ENCODE peak calls at places on chromosome 13, in ten cellular contexts. One of them, this sample, is unnamed.

GRCh38 chr13:101714195-101714594 is 261.7 kb downstream of the ITGBL1 start:
- DNase-seq in astrocyte of the spinal cord: no peak
- DNase-seq in neural crest cell: no peak
- DNase-seq in type B pancreatic cell: no peak
- DNase-seq in fibroblast of pulmonary artery: no peak
- DNase-seq in cardiac muscle cell: no peak
- DNase-seq in GM13976: no peak
- DNase-seq in colonic mucosa: no peak
- DNase-seq in kidney epithelial cell: no peak
- DNase-seq in GM23338: no peak
- DNase-seq in this sample: no peak

GRCh38 chr13:74883834-74884233 is 598.1 kb downstream of the TBC1D4 start:
- DNase-seq in astrocyte of the spinal cord: no peak
- DNase-seq in neural crest cell: no peak
- DNase-seq in type B pancreatic cell: no peak
- DNase-seq in fibroblast of pulmonary artery: no peak
- DNase-seq in cardiac muscle cell: peak
- DNase-seq in GM13976: no peak
- DNase-seq in colonic mucosa: no peak
- DNase-seq in kidney epithelial cell: no peak
- DNase-seq in GM23338: peak
- DNase-seq in this sample: no peak

GRCh38 chr13:86135856-86136255 is 336.6 kb upstream of the SLITRK6 start:
- DNase-seq in astrocyte of the spinal cord: no peak
- DNase-seq in neural crest cell: no peak
- DNase-seq in type B pancreatic cell: no peak
- DNase-seq in fibroblast of pulmonary artery: no peak
- DNase-seq in cardiac muscle cell: no peak
- DNase-seq in GM13976: no peak
- DNase-seq in colonic mucosa: no peak
- DNase-seq in kidney epithelial cell: no peak
- DNase-seq in GM23338: no peak
- DNase-seq in this sample: no peak

GRCh38 chr13:51764184-51765141 is 39.5 kb downstream of the DHRS12 start:
- DNase-seq in astrocyte of the spinal cord: peak
- DNase-seq in neural crest cell: no peak
- DNase-seq in type B pancreatic cell: no peak
- DNase-seq in fibroblast of pulmonary artery: peak
- DNase-seq in cardiac muscle cell: peak
- DNase-seq in GM13976: peak
- DNase-seq in colonic mucosa: peak
- DNase-seq in kidney epithelial cell: peak
- DNase-seq in GM23338: no peak
- DNase-seq in this sample: peak

GRCh38 chr13:59472134-59472533 is 691.6 kb downstream of the DIAPH3 start:
- DNase-seq in astrocyte of the spinal cord: peak
- DNase-seq in neural crest cell: no peak
- DNase-seq in type B pancreatic cell: no peak
- DNase-seq in fibroblast of pulmonary artery: no peak
- DNase-seq in cardiac muscle cell: peak
- DNase-seq in GM13976: no peak
- DNase-seq in colonic mucosa: no peak
- DNase-seq in kidney epithelial cell: no peak
- DNase-seq in GM23338: no peak
- DNase-seq in this sample: no peak

GRCh38 chr13:74299688-74300087 is 165.5 kb upstream of the KLF12 start:
- DNase-seq in astrocyte of the spinal cord: no peak
- DNase-seq in neural crest cell: no peak
- DNase-seq in type B pancreatic cell: no peak
- DNase-seq in fibroblast of pulmonary artery: no peak
- DNase-seq in cardiac muscle cell: no peak
- DNase-seq in GM13976: no peak
- DNase-seq in colonic mucosa: no peak
- DNase-seq in kidney epithelial cell: no peak
- DNase-seq in GM23338: no peak
- DNase-seq in this sample: no peak

GRCh38 chr13:64314286-64314685 is 2898.6 kb upstream of the PCDH20 start:
- DNase-seq in astrocyte of the spinal cord: peak
- DNase-seq in neural crest cell: no peak
- DNase-seq in type B pancreatic cell: no peak
- DNase-seq in fibroblast of pulmonary artery: peak
- DNase-seq in cardiac muscle cell: peak
- DNase-seq in GM13976: no peak
- DNase-seq in colonic mucosa: no peak
- DNase-seq in kidney epithelial cell: no peak
- DNase-seq in GM23338: no peak
- DNase-seq in this sample: no peak

GRCh38 chr13:50127726-50128291 is 112.6 kb downstream of the KCNRG start:
- DNase-seq in astrocyte of the spinal cord: no peak
- DNase-seq in neural crest cell: peak
- DNase-seq in type B pancreatic cell: no peak
- DNase-seq in fibroblast of pulmonary artery: no peak
- DNase-seq in cardiac muscle cell: no peak
- DNase-seq in GM13976: no peak
- DNase-seq in colonic mucosa: peak
- DNase-seq in kidney epithelial cell: no peak
- DNase-seq in GM23338: peak
- DNase-seq in this sample: no peak

GRCh38 chr13:106499905-106500304 is 35.6 kb downstream of the EFNB2 start:
- DNase-seq in astrocyte of the spinal cord: no peak
- DNase-seq in neural crest cell: no peak
- DNase-seq in type B pancreatic cell: no peak
- DNase-seq in fibroblast of pulmonary artery: peak
- DNase-seq in cardiac muscle cell: peak
- DNase-seq in GM13976: no peak
- DNase-seq in colonic mucosa: no peak
- DNase-seq in kidney epithelial cell: no peak
- DNase-seq in GM23338: no peak
- DNase-seq in this sample: no peak

GRCh38 chr13:52845334-52845761 is 3.1 kb downstream of the PCDH8 start:
- DNase-seq in astrocyte of the spinal cord: no peak
- DNase-seq in neural crest cell: peak
- DNase-seq in type B pancreatic cell: no peak
- DNase-seq in fibroblast of pulmonary artery: no peak
- DNase-seq in cardiac muscle cell: no peak
- DNase-seq in GM13976: no peak
- DNase-seq in colonic mucosa: no peak
- DNase-seq in kidney epithelial cell: no peak
- DNase-seq in GM23338: peak
- DNase-seq in this sample: no peak

GRCh38 chr13:63516124-63516523 is 2100.5 kb upstream of the PCDH20 start:
- DNase-seq in astrocyte of the spinal cord: peak
- DNase-seq in neural crest cell: no peak
- DNase-seq in type B pancreatic cell: no peak
- DNase-seq in fibroblast of pulmonary artery: no peak
- DNase-seq in cardiac muscle cell: no peak
- DNase-seq in GM13976: no peak
- DNase-seq in colonic mucosa: no peak
- DNase-seq in kidney epithelial cell: no peak
- DNase-seq in GM23338: no peak
- DNase-seq in this sample: no peak

GRCh38 chr13:113545455-113545930 is 39.1 kb upstream of the TFDP1 start:
- DNase-seq in astrocyte of the spinal cord: peak
- DNase-seq in neural crest cell: no peak
- DNase-seq in type B pancreatic cell: peak
- DNase-seq in fibroblast of pulmonary artery: no peak
- DNase-seq in cardiac muscle cell: peak
- DNase-seq in GM13976: no peak
- DNase-seq in colonic mucosa: no peak
- DNase-seq in kidney epithelial cell: no peak
- DNase-seq in GM23338: no peak
- DNase-seq in this sample: no peak

GRCh38 chr13:71877280-71877653 is 10.3 kb upstream of the DACH1 start:
- DNase-seq in astrocyte of the spinal cord: no peak
- DNase-seq in neural crest cell: no peak
- DNase-seq in type B pancreatic cell: no peak
- DNase-seq in fibroblast of pulmonary artery: no peak
- DNase-seq in cardiac muscle cell: no peak
- DNase-seq in GM13976: no peak
- DNase-seq in colonic mucosa: no peak
- DNase-seq in kidney epithelial cell: no peak
- DNase-seq in GM23338: peak
- DNase-seq in this sample: no peak

DNA sequence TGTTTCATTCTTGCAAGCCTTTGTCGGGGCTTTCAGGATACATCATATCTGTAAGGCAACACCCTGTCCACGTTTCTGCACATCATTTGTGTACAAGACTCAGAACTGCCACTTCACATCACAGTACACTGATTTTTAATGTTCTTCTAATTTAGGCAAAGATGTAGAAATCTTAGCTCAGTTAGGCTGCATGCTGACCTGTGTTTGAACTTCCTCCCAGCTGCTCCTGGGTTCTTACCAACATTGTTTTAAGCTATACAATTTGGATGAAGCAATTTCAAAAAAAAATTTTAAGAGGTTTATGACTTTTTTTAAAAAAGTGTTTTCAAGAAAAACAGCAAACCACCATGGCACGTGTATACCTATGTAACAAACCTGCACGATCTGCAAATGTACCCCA is 1047.9 kb upstream of the SLC10A2 start:
- DNase-seq in astrocyte of the spinal cord: no peak
- DNase-seq in neural crest cell: no peak
- DNase-seq in type B pancreatic cell: no peak
- DNase-seq in fibroblast of pulmonary artery: peak
- DNase-seq in cardiac muscle cell: peak
- DNase-seq in GM13976: no peak
- DNase-seq in colonic mucosa: no peak
- DNase-seq in kidney epithelial cell: no peak
- DNase-seq in GM23338: no peak
- DNase-seq in this sample: no peak
- TF ChIP-seq CTCF in astrocyte of the spinal cord: no peak
- TF ChIP-seq CTCF in neural crest cell: no peak
- TF ChIP-seq CTCF in type B pancreatic cell: no peak
- TF ChIP-seq CTCF in fibroblast of pulmonary artery: no peak
- TF ChIP-seq CTCF in cardiac muscle cell: no peak
- TF ChIP-seq CTCF in GM13976: no peak
- TF ChIP-seq CTCF in colonic mucosa: no peak
- TF ChIP-seq CTCF in kidney epithelial cell: no peak
- TF ChIP-seq CTCF in GM23338: no peak
- TF ChIP-seq CTCF in this sample: no peak

GRCh38 chr13:27919934-27920676 is at the start of gene PDX1:
- DNase-seq in astrocyte of the spinal cord: no peak
- DNase-seq in neural crest cell: no peak
- DNase-seq in type B pancreatic cell: no peak
- DNase-seq in fibroblast of pulmonary artery: no peak
- DNase-seq in cardiac muscle cell: no peak
- DNase-seq in GM13976: peak
- DNase-seq in colonic mucosa: peak
- DNase-seq in kidney epithelial cell: no peak
- DNase-seq in GM23338: peak
- DNase-seq in this sample: no peak
- TF ChIP-seq CTCF in astrocyte of the spinal cord: no peak
- TF ChIP-seq CTCF in neural crest cell: no peak
- TF ChIP-seq CTCF in type B pancreatic cell: no peak
- TF ChIP-seq CTCF in fibroblast of pulmonary artery: no peak
- TF ChIP-seq CTCF in cardiac muscle cell: no peak
- TF ChIP-seq CTCF in GM13976: no peak
- TF ChIP-seq CTCF in colonic mucosa: no peak
- TF ChIP-seq CTCF in kidney epithelial cell: no peak
- TF ChIP-seq CTCF in GM23338: no peak
- TF ChIP-seq CTCF in this sample: no peak

DNA sequence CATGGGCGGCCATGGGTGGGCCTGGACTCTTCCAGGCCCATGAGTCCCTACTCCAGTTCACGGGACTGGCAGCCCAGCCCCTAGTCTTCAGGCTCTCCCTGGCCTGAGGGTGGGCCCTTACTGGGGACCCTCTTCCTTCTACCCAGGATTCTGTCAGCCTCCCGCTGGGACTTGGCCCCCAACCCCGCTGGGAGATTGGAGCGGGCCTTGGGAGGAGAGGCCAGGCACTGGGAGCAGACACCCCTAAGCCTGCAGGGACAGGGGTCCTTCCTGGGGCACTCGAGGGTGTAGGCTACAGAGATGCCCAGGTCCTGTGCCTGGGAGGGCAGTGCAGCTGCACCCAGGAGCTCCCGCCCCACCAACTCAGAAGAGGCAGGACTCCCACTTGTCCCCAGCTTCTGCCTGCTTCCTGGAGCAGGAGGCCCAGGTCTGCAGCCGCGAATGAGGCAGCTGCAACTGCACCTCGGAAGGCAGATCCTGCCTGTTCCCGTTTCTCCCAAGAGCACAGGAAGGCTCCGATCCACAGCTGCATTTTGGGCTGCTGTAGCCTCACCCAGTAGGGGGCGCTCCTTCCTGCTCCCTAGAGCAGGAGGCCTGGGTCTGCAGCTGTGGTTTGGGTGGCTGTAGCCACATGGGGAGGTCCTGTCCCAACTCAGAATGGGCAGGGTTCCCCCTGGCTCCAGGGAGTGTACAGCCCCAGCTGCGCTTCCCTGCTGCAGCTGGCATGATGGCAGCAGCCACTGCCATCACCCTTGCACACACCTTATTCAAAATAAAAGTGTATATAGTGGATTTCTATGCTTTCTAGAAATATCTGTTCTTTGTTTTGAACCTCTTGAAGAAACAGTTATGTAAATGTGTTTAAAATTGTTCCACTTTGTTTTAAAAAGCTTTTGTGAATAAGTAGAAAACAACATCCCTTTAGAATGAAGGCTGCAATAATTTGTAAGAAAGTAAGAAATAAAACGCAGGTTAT is 46.8 kb downstream of the TEX26 start:
- DNase-seq in astrocyte of the spinal cord: no peak
- DNase-seq in neural crest cell: peak
- DNase-seq in type B pancreatic cell: no peak
- DNase-seq in fibroblast of pulmonary artery: peak
- DNase-seq in cardiac muscle cell: peak
- DNase-seq in GM13976: peak
- DNase-seq in colonic mucosa: peak
- DNase-seq in kidney epithelial cell: no peak
- DNase-seq in GM23338: peak
- DNase-seq in this sample: no peak
- TF ChIP-seq CTCF in astrocyte of the spinal cord: peak
- TF ChIP-seq CTCF in neural crest cell: peak
- TF ChIP-seq CTCF in type B pancreatic cell: peak
- TF ChIP-seq CTCF in fibroblast of pulmonary artery: peak
- TF ChIP-seq CTCF in cardiac muscle cell: peak
- TF ChIP-seq CTCF in GM13976: peak
- TF ChIP-seq CTCF in colonic mucosa: peak
- TF ChIP-seq CTCF in kidney epithelial cell: peak
- TF ChIP-seq CTCF in GM23338: peak
- TF ChIP-seq CTCF in this sample: peak

DNA sequence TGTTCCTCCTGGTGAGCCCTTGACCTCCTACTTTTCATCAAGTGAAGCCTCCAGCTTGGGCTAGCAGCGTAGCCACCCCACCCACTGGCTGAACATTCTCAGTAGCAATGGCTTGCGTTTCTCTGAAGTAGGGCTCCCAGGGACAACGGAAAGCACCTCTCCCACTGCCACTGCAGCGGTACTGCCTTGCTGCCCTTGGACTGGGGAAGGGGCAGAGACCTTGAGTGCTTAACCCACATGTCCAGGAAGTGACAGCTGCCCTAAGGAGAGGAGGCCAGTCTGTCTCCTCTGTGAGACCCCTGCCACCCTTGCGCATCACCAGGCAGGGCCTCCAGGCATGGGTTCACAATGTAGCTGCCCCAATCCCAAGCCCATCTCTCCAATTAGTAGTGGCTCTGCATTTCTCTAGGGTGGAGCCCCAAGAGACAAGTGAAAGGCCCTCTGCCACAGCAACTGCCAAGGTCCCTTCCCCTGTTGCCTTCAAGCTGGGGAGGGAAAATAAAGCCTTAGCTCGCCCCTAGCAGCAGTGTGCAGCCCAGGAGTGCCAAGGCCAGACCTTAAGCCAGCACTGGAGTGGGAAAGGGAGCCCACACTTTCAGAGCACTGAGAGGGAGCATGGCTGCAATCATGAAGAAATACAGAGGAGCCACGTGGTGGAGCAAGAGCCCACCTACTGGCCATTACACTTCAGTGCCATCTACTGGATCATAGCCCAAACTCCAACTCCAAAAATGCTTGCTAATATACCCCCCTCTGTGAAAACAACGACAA is 175.9 kb upstream of the TRPC4 start:
- DNase-seq in astrocyte of the spinal cord: peak
- DNase-seq in neural crest cell: no peak
- DNase-seq in type B pancreatic cell: no peak
- DNase-seq in fibroblast of pulmonary artery: peak
- DNase-seq in cardiac muscle cell: peak
- DNase-seq in GM13976: no peak
- DNase-seq in colonic mucosa: no peak
- DNase-seq in kidney epithelial cell: no peak
- DNase-seq in GM23338: peak
- DNase-seq in this sample: no peak
- TF ChIP-seq CTCF in astrocyte of the spinal cord: peak
- TF ChIP-seq CTCF in neural crest cell: peak
- TF ChIP-seq CTCF in type B pancreatic cell: peak
- TF ChIP-seq CTCF in fibroblast of pulmonary artery: peak
- TF ChIP-seq CTCF in cardiac muscle cell: peak
- TF ChIP-seq CTCF in GM13976: peak
- TF ChIP-seq CTCF in colonic mucosa: no peak
- TF ChIP-seq CTCF in kidney epithelial cell: peak
- TF ChIP-seq CTCF in GM23338: peak
- TF ChIP-seq CTCF in this sample: no peak